ENCODE peak calls at places on chromosomes 16 and 17, in seven cellular contexts. One of them, this sample, is unnamed. For H3K27me3, the result is how much of the 10 kb centered on the place peaks cover.

GRCh38 chr17:60601443-60602384 is 1.7 kb downstream of the PPM1D start:
- DNase-seq in breast epithelium: no peak
- DNase-seq in stomach: peak
- DNase-seq in spleen: no peak
- DNase-seq in prostate gland: peak
- DNase-seq in IMR-90: peak
- DNase-seq in ovary: peak
- DNase-seq in this sample: peak

GRCh38 chr16:47413041-47413440 is 47.8 kb downstream of the ITFG1 start:
- DNase-seq in stomach: no peak
- DNase-seq in prostate gland: no peak
- DNase-seq in IMR-90: no peak
- DNase-seq in spleen: no peak
- DNase-seq in breast epithelium: no peak
- DNase-seq in ovary: no peak
- DNase-seq in this sample: no peak

GRCh38 chr17:73255671-73256181 is 6.0 kb downstream of the CPSF4L start:
- DNase-seq in prostate gland: peak
- DNase-seq in ovary: peak
- DNase-seq in breast epithelium: no peak
- DNase-seq in IMR-90: peak
- DNase-seq in spleen: peak
- DNase-seq in stomach: peak
- DNase-seq in this sample: no peak

GRCh38 chr16:13926507-13926906 is 6.6 kb downstream of the ERCC4 start:
- DNase-seq in breast epithelium: no peak
- DNase-seq in IMR-90: no peak
- DNase-seq in stomach: no peak
- DNase-seq in spleen: no peak
- DNase-seq in prostate gland: no peak
- DNase-seq in ovary: no peak
- DNase-seq in this sample: no peak

GRCh38 chr16:89268987-89269735 is 51.7 kb downstream of the ZNF778 start:
- DNase-seq in stomach: no peak
- DNase-seq in breast epithelium: no peak
- DNase-seq in ovary: peak
- DNase-seq in IMR-90: peak
- DNase-seq in prostate gland: no peak
- DNase-seq in spleen: no peak
- DNase-seq in this sample: no peak

GRCh38 chr17:41976142-41976768 is 9.7 kb downstream of the CNP start:
- DNase-seq in ovary: peak
- DNase-seq in prostate gland: peak
- DNase-seq in spleen: peak
- DNase-seq in breast epithelium: no peak
- DNase-seq in IMR-90: no peak
- DNase-seq in stomach: no peak
- DNase-seq in this sample: no peak

GRCh38 chr17:48307814-48308411 is 122.1 kb downstream of the SKAP1 start:
- DNase-seq in breast epithelium: no peak
- DNase-seq in IMR-90: peak
- DNase-seq in ovary: no peak
- DNase-seq in stomach: peak
- DNase-seq in spleen: peak
- DNase-seq in prostate gland: peak
- DNase-seq in this sample: no peak

GRCh38 chr17:17072546-17072945 is 30.3 kb downstream of the MPRIP start:
- DNase-seq in IMR-90: no peak
- DNase-seq in ovary: no peak
- DNase-seq in breast epithelium: peak
- DNase-seq in stomach: no peak
- DNase-seq in spleen: peak
- DNase-seq in prostate gland: no peak
- DNase-seq in this sample: no peak

GRCh38 chr16:55436587-55436986 is 42.4 kb upstream of the MMP2 start:
- DNase-seq in IMR-90: no peak
- DNase-seq in breast epithelium: no peak
- DNase-seq in ovary: no peak
- DNase-seq in stomach: no peak
- DNase-seq in prostate gland: no peak
- DNase-seq in spleen: no peak
- DNase-seq in this sample: no peak

GRCh38 chr16:57145046-57145963 is 40.5 kb downstream of the PSME3IP1 start:
- DNase-seq in spleen: peak
- DNase-seq in ovary: no peak
- DNase-seq in IMR-90: no peak
- DNase-seq in prostate gland: no peak
- DNase-seq in stomach: no peak
- DNase-seq in breast epithelium: no peak
- DNase-seq in this sample: no peak

GRCh38 chr17:18280766-18281165 is 20.3 kb downstream of the MIEF2 start:
- DNase-seq in spleen: no peak
- DNase-seq in prostate gland: no peak
- DNase-seq in IMR-90: peak
- DNase-seq in ovary: no peak
- DNase-seq in stomach: no peak
- DNase-seq in breast epithelium: no peak
- DNase-seq in this sample: no peak

GRCh38 chr16:3166505-3166886 is 21.5 kb upstream of the OR1F1 start:
- DNase-seq in ovary: no peak
- DNase-seq in stomach: no peak
- DNase-seq in breast epithelium: no peak
- DNase-seq in IMR-90: no peak
- DNase-seq in prostate gland: no peak
- DNase-seq in spleen: no peak
- DNase-seq in this sample: no peak

GRCh38 chr16:588639-588888 is 1.3 kb upstream of the RAB40C start:
- DNase-seq in IMR-90: peak
- DNase-seq in stomach: peak
- DNase-seq in prostate gland: no peak
- DNase-seq in ovary: no peak
- DNase-seq in spleen: peak
- DNase-seq in breast epithelium: no peak
- DNase-seq in this sample: no peak

GRCh38 chr16:1678500-1679098 is 520 bp downstream of the JPT2 start:
- DNase-seq in prostate gland: peak
- DNase-seq in spleen: no peak
- DNase-seq in ovary: peak
- DNase-seq in breast epithelium: peak
- DNase-seq in IMR-90: peak
- DNase-seq in stomach: peak
- DNase-seq in this sample: peak

GRCh38 chr16:46839986-46840443 is 9.0 kb upstream of the C16orf87 start:
- DNase-seq in spleen: no peak
- DNase-seq in breast epithelium: no peak
- DNase-seq in stomach: no peak
- DNase-seq in IMR-90: no peak
- DNase-seq in ovary: no peak
- DNase-seq in prostate gland: no peak
- DNase-seq in this sample: no peak

GRCh38 chr16:53829186-53829747 is 125.3 kb downstream of the FTO start:
- DNase-seq in IMR-90: peak
- DNase-seq in ovary: no peak
- DNase-seq in stomach: no peak
- DNase-seq in prostate gland: no peak
- DNase-seq in spleen: no peak
- DNase-seq in breast epithelium: no peak
- DNase-seq in this sample: no peak

GRCh38 chr16:750454-750853 is 9.7 kb upstream of the CIAO3 start:
- DNase-seq in prostate gland: no peak
- DNase-seq in ovary: no peak
- DNase-seq in IMR-90: no peak
- DNase-seq in stomach: no peak
- DNase-seq in breast epithelium: no peak
- DNase-seq in spleen: no peak
- DNase-seq in this sample: no peak

GRCh38 chr17:14321980-14322776 is 21.3 kb downstream of the HS3ST3B1 start:
- DNase-seq in ovary: no peak
- DNase-seq in prostate gland: no peak
- DNase-seq in breast epithelium: no peak
- DNase-seq in stomach: no peak
- DNase-seq in IMR-90: no peak
- DNase-seq in spleen: no peak
- DNase-seq in this sample: no peak

GRCh38 chr17:41651625-41652460 is 27.5 kb upstream of the KRT17 start:
- DNase-seq in prostate gland: peak
- DNase-seq in IMR-90: no peak
- DNase-seq in ovary: peak
- DNase-seq in spleen: peak
- DNase-seq in stomach: peak
- DNase-seq in breast epithelium: peak
- DNase-seq in this sample: no peak

GRCh38 chr17:29722411-29723198 is 99.9 kb upstream of the CORO6 start:
- DNase-seq in prostate gland: peak
- DNase-seq in IMR-90: peak
- DNase-seq in spleen: no peak
- DNase-seq in breast epithelium: no peak
- DNase-seq in stomach: no peak
- DNase-seq in ovary: no peak
- DNase-seq in this sample: peak

GRCh38 chr16:2790631-2791030 is 3.3 kb upstream of the PRSS33 start:
- DNase-seq in IMR-90: no peak
- DNase-seq in stomach: no peak
- DNase-seq in spleen: no peak
- DNase-seq in breast epithelium: no peak
- DNase-seq in ovary: no peak
- DNase-seq in prostate gland: no peak
- DNase-seq in this sample: no peak

DNA sequence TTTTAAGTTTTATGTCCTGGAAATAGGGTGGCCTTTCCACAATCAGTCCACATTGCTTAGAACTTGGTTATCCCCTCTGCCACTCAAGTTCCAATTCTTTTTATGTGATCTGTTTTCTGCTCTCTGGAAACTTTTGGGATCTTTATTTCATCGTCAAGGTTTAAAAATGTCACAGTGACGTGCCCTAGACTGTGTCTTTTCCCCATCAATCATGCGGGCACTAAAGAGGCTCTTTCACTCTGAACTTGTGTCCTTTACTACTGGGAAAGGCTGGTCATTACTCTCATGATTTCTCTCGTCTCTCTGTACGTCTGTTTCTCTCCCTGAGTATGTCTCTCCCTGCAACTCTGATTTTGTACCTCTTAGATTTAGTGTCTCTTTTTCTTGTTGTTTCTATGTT is 189.8 kb upstream of the AXIN2 start:
- DNase-seq in prostate gland: no peak
- DNase-seq in stomach: no peak
- DNase-seq in spleen: no peak
- DNase-seq in breast epithelium: no peak
- DNase-seq in IMR-90: no peak
- DNase-seq in ovary: no peak
- DNase-seq in this sample: no peak
- H3K27me3 ChIP-seq in prostate gland: under half
- H3K27me3 ChIP-seq in stomach: under half
- H3K27me3 ChIP-seq in spleen: under half
- H3K27me3 ChIP-seq in breast epithelium: under half
- H3K27me3 ChIP-seq in IMR-90: under half
- H3K27me3 ChIP-seq in ovary: under half
- H3K27me3 ChIP-seq in this sample: under half

GRCh38 chr17:10790491-10791401 is 13.2 kb downstream of the TMEM238L start:
- DNase-seq in breast epithelium: no peak
- DNase-seq in spleen: no peak
- DNase-seq in ovary: no peak
- DNase-seq in prostate gland: peak
- DNase-seq in stomach: peak
- DNase-seq in IMR-90: no peak
- DNase-seq in this sample: no peak
- TF ChIP-seq POLR2A in breast epithelium: no peak
- TF ChIP-seq POLR2A in spleen: no peak
- TF ChIP-seq POLR2A in ovary: no peak
- TF ChIP-seq POLR2A in prostate gland: peak
- TF ChIP-seq POLR2A in stomach: no peak
- TF ChIP-seq POLR2A in IMR-90: no peak
- TF ChIP-seq POLR2A in this sample: no peak

GRCh38 chr16:6023449-6023848 is 925.9 kb upstream of the EEF2KMT start:
- DNase-seq in prostate gland: no peak
- DNase-seq in spleen: no peak
- DNase-seq in stomach: no peak
- DNase-seq in IMR-90: no peak
- DNase-seq in ovary: no peak
- DNase-seq in breast epithelium: no peak
- DNase-seq in this sample: no peak

GRCh38 chr16:6018848-6019489 is 921.4 kb upstream of the EEF2KMT start:
- DNase-seq in IMR-90: no peak
- DNase-seq in prostate gland: no peak
- DNase-seq in stomach: no peak
- DNase-seq in spleen: peak
- DNase-seq in ovary: no peak
- DNase-seq in breast epithelium: no peak
- DNase-seq in this sample: no peak

GRCh38 chr16:6021544-6021943 is 923.9 kb upstream of the EEF2KMT start:
- DNase-seq in prostate gland: no peak
- DNase-seq in breast epithelium: no peak
- DNase-seq in ovary: no peak
- DNase-seq in spleen: no peak
- DNase-seq in stomach: no peak
- DNase-seq in IMR-90: no peak
- DNase-seq in this sample: no peak

GRCh38 chr16:6019490-6019991 is 921.9 kb upstream of the EEF2KMT start:
- DNase-seq in stomach: no peak
- DNase-seq in spleen: no peak
- DNase-seq in breast epithelium: no peak
- DNase-seq in ovary: no peak
- DNase-seq in prostate gland: no peak
- DNase-seq in IMR-90: no peak
- DNase-seq in this sample: no peak

DNA sequence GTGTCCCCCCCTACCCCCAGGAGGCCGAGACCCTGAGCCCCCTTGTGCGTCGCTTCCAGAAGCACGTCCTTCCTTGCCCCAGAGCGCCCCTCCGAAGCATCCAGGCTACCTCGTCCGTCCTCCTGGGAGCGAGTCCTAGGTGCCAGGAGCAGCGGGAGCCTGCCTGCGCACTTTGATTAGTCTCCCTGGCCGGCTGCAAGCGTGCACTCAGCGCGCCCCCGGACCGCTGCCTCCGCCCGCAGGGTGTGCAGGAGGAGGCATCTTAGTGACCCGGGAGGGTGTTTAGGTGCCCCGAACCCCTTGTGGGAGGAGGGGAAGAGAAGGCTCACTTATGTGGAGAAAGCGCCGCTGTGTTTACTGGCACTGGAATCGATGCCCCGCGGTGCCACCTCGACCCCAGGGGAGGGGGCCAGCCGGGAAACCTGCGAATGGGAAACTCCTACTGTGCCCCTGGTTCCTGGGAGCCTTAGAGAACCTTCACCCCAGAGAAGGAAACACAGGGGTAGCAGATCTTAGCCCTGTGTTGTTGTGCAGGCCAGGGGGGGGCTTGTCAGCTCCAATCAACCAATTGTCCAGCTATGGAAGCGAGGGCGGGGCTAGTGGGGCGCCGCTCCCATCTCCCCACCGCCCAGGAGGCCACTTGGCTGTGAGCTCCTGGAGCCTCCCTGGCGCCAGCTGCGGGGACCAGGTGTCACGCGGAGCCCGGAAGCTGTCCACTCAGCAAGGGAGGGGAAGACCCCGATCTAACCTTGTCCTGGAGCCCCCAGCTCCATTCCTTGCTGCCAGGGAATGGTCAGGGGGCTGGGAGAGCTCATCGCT is 922.8 kb upstream of the EEF2KMT start:
- DNase-seq in ovary: no peak
- DNase-seq in stomach: no peak
- DNase-seq in spleen: peak
- DNase-seq in IMR-90: no peak
- DNase-seq in prostate gland: no peak
- DNase-seq in breast epithelium: no peak
- DNase-seq in this sample: no peak
- H3K27me3 ChIP-seq in ovary: under half
- H3K27me3 ChIP-seq in stomach: under half
- H3K27me3 ChIP-seq in spleen: under half
- H3K27me3 ChIP-seq in IMR-90: under half
- H3K27me3 ChIP-seq in prostate gland: under half
- H3K27me3 ChIP-seq in breast epithelium: under half
- H3K27me3 ChIP-seq in this sample: under half

GRCh38 chr17:83081561-83082201 is 2.3 kb downstream of the METRNL start:
- DNase-seq in spleen: peak
- DNase-seq in ovary: no peak
- DNase-seq in prostate gland: no peak
- DNase-seq in breast epithelium: no peak
- DNase-seq in IMR-90: peak
- DNase-seq in stomach: peak
- DNase-seq in this sample: peak
- TF ChIP-seq POLR2A in spleen: no peak
- TF ChIP-seq POLR2A in ovary: no peak
- TF ChIP-seq POLR2A in prostate gland: no peak
- TF ChIP-seq POLR2A in breast epithelium: no peak
- TF ChIP-seq POLR2A in IMR-90: no peak
- TF ChIP-seq POLR2A in stomach: no peak
- TF ChIP-seq POLR2A in this sample: peak